ENCODE peak calls at places on chromosomes 3 and 15, in five cellular contexts. One of them, this sample, is unnamed.

GRCh38 chr15:90143176-90143655 is 40.9 kb upstream of the IDH2 start:
- DNase-seq in right atrium auricular region: no peak
- DNase-seq in stimulated activated CD4-positive, alpha-beta T cell treated with anti-CD3 and anti-CD28 coated beads, Interleukin-12 subunit alpha, Interleukin-12 subunit beta, amount 100 ng/mL, for 4 hours: peak
- DNase-seq in mammary epithelial cell: peak
- DNase-seq in stimulated activated CD8-positive, alpha-beta memory T cell treated with anti-CD3 and anti-CD28 coated beads, Interleukin-7, amount 100 ng/mL, for 1 hour: peak
- DNase-seq in this sample: peak

GRCh38 chr3:157081681-157082210 is 78.2 kb downstream of the CCNL1 start:
- DNase-seq in right atrium auricular region: peak
- DNase-seq in stimulated activated CD4-positive, alpha-beta T cell treated with anti-CD3 and anti-CD28 coated beads, Interleukin-12 subunit alpha, Interleukin-12 subunit beta, amount 100 ng/mL, for 4 hours: peak
- DNase-seq in mammary epithelial cell: peak
- DNase-seq in stimulated activated CD8-positive, alpha-beta memory T cell treated with anti-CD3 and anti-CD28 coated beads, Interleukin-7, amount 100 ng/mL, for 1 hour: peak
- DNase-seq in this sample: peak

GRCh38 chr15:63365004-63365555 is 16.6 kb downstream of the CA12 start:
- DNase-seq in right atrium auricular region: no peak
- DNase-seq in stimulated activated CD4-positive, alpha-beta T cell treated with anti-CD3 and anti-CD28 coated beads, Interleukin-12 subunit alpha, Interleukin-12 subunit beta, amount 100 ng/mL, for 4 hours: no peak
- DNase-seq in mammary epithelial cell: no peak
- DNase-seq in stimulated activated CD8-positive, alpha-beta memory T cell treated with anti-CD3 and anti-CD28 coated beads, Interleukin-7, amount 100 ng/mL, for 1 hour: no peak
- DNase-seq in this sample: no peak

GRCh38 chr3:191566469-191566868 is 105.5 kb downstream of the PYDC2 start:
- DNase-seq in right atrium auricular region: no peak
- DNase-seq in stimulated activated CD4-positive, alpha-beta T cell treated with anti-CD3 and anti-CD28 coated beads, Interleukin-12 subunit alpha, Interleukin-12 subunit beta, amount 100 ng/mL, for 4 hours: no peak
- DNase-seq in mammary epithelial cell: peak
- DNase-seq in stimulated activated CD8-positive, alpha-beta memory T cell treated with anti-CD3 and anti-CD28 coated beads, Interleukin-7, amount 100 ng/mL, for 1 hour: no peak
- DNase-seq in this sample: peak

GRCh38 chr3:40930131-40930538 is 269.2 kb upstream of the CTNNB1 start:
- DNase-seq in right atrium auricular region: no peak
- DNase-seq in stimulated activated CD4-positive, alpha-beta T cell treated with anti-CD3 and anti-CD28 coated beads, Interleukin-12 subunit alpha, Interleukin-12 subunit beta, amount 100 ng/mL, for 4 hours: no peak
- DNase-seq in mammary epithelial cell: no peak
- DNase-seq in stimulated activated CD8-positive, alpha-beta memory T cell treated with anti-CD3 and anti-CD28 coated beads, Interleukin-7, amount 100 ng/mL, for 1 hour: no peak
- DNase-seq in this sample: no peak

GRCh38 chr3:122784436-122784835 is 9.2 kb downstream of the HSPBAP1 start:
- DNase-seq in right atrium auricular region: no peak
- DNase-seq in stimulated activated CD4-positive, alpha-beta T cell treated with anti-CD3 and anti-CD28 coated beads, Interleukin-12 subunit alpha, Interleukin-12 subunit beta, amount 100 ng/mL, for 4 hours: no peak
- DNase-seq in mammary epithelial cell: peak
- DNase-seq in stimulated activated CD8-positive, alpha-beta memory T cell treated with anti-CD3 and anti-CD28 coated beads, Interleukin-7, amount 100 ng/mL, for 1 hour: no peak
- DNase-seq in this sample: peak

GRCh38 chr15:74312445-74313007 is 54.9 kb downstream of the CYP11A1 start:
- DNase-seq in right atrium auricular region: no peak
- DNase-seq in stimulated activated CD4-positive, alpha-beta T cell treated with anti-CD3 and anti-CD28 coated beads, Interleukin-12 subunit alpha, Interleukin-12 subunit beta, amount 100 ng/mL, for 4 hours: no peak
- DNase-seq in mammary epithelial cell: no peak
- DNase-seq in stimulated activated CD8-positive, alpha-beta memory T cell treated with anti-CD3 and anti-CD28 coated beads, Interleukin-7, amount 100 ng/mL, for 1 hour: no peak
- DNase-seq in this sample: no peak

GRCh38 chr3:197151562-197151961 is 121.9 kb upstream of the MELTF start:
- DNase-seq in right atrium auricular region: peak
- DNase-seq in stimulated activated CD4-positive, alpha-beta T cell treated with anti-CD3 and anti-CD28 coated beads, Interleukin-12 subunit alpha, Interleukin-12 subunit beta, amount 100 ng/mL, for 4 hours: no peak
- DNase-seq in mammary epithelial cell: peak
- DNase-seq in stimulated activated CD8-positive, alpha-beta memory T cell treated with anti-CD3 and anti-CD28 coated beads, Interleukin-7, amount 100 ng/mL, for 1 hour: no peak
- DNase-seq in this sample: peak

GRCh38 chr15:55110446-55110845 is 86.3 kb downstream of the RSL24D1 start:
- DNase-seq in right atrium auricular region: no peak
- DNase-seq in stimulated activated CD4-positive, alpha-beta T cell treated with anti-CD3 and anti-CD28 coated beads, Interleukin-12 subunit alpha, Interleukin-12 subunit beta, amount 100 ng/mL, for 4 hours: no peak
- DNase-seq in mammary epithelial cell: no peak
- DNase-seq in stimulated activated CD8-positive, alpha-beta memory T cell treated with anti-CD3 and anti-CD28 coated beads, Interleukin-7, amount 100 ng/mL, for 1 hour: no peak
- DNase-seq in this sample: no peak

GRCh38 chr3:143429628-143430514 is 310.3 kb downstream of the CHST2 start:
- DNase-seq in right atrium auricular region: no peak
- DNase-seq in stimulated activated CD4-positive, alpha-beta T cell treated with anti-CD3 and anti-CD28 coated beads, Interleukin-12 subunit alpha, Interleukin-12 subunit beta, amount 100 ng/mL, for 4 hours: no peak
- DNase-seq in mammary epithelial cell: no peak
- DNase-seq in stimulated activated CD8-positive, alpha-beta memory T cell treated with anti-CD3 and anti-CD28 coated beads, Interleukin-7, amount 100 ng/mL, for 1 hour: no peak
- DNase-seq in this sample: no peak

GRCh38 chr3:12962292-12962691 is 110.9 kb downstream of the IQSEC1 start:
- DNase-seq in right atrium auricular region: no peak
- DNase-seq in stimulated activated CD4-positive, alpha-beta T cell treated with anti-CD3 and anti-CD28 coated beads, Interleukin-12 subunit alpha, Interleukin-12 subunit beta, amount 100 ng/mL, for 4 hours: no peak
- DNase-seq in mammary epithelial cell: no peak
- DNase-seq in stimulated activated CD8-positive, alpha-beta memory T cell treated with anti-CD3 and anti-CD28 coated beads, Interleukin-7, amount 100 ng/mL, for 1 hour: no peak
- DNase-seq in this sample: no peak

GRCh38 chr3:152258448-152259302 is 10.1 kb upstream of the MBNL1 start:
- DNase-seq in right atrium auricular region: peak
- DNase-seq in stimulated activated CD4-positive, alpha-beta T cell treated with anti-CD3 and anti-CD28 coated beads, Interleukin-12 subunit alpha, Interleukin-12 subunit beta, amount 100 ng/mL, for 4 hours: no peak
- DNase-seq in mammary epithelial cell: peak
- DNase-seq in stimulated activated CD8-positive, alpha-beta memory T cell treated with anti-CD3 and anti-CD28 coated beads, Interleukin-7, amount 100 ng/mL, for 1 hour: no peak
- DNase-seq in this sample: peak

GRCh38 chr3:111577798-111578685 is 17.1 kb downstream of the ZBED2 start:
- DNase-seq in right atrium auricular region: no peak
- DNase-seq in stimulated activated CD4-positive, alpha-beta T cell treated with anti-CD3 and anti-CD28 coated beads, Interleukin-12 subunit alpha, Interleukin-12 subunit beta, amount 100 ng/mL, for 4 hours: no peak
- DNase-seq in mammary epithelial cell: peak
- DNase-seq in stimulated activated CD8-positive, alpha-beta memory T cell treated with anti-CD3 and anti-CD28 coated beads, Interleukin-7, amount 100 ng/mL, for 1 hour: no peak
- DNase-seq in this sample: peak

GRCh38 chr3:104742044-104742443 is 624.7 kb upstream of the ALCAM start:
- DNase-seq in right atrium auricular region: no peak
- DNase-seq in stimulated activated CD4-positive, alpha-beta T cell treated with anti-CD3 and anti-CD28 coated beads, Interleukin-12 subunit alpha, Interleukin-12 subunit beta, amount 100 ng/mL, for 4 hours: no peak
- DNase-seq in mammary epithelial cell: no peak
- DNase-seq in stimulated activated CD8-positive, alpha-beta memory T cell treated with anti-CD3 and anti-CD28 coated beads, Interleukin-7, amount 100 ng/mL, for 1 hour: no peak
- DNase-seq in this sample: no peak

GRCh38 chr3:7713724-7714123 is 787.9 kb upstream of the LMCD1 start:
- DNase-seq in right atrium auricular region: no peak
- DNase-seq in stimulated activated CD4-positive, alpha-beta T cell treated with anti-CD3 and anti-CD28 coated beads, Interleukin-12 subunit alpha, Interleukin-12 subunit beta, amount 100 ng/mL, for 4 hours: no peak
- DNase-seq in mammary epithelial cell: no peak
- DNase-seq in stimulated activated CD8-positive, alpha-beta memory T cell treated with anti-CD3 and anti-CD28 coated beads, Interleukin-7, amount 100 ng/mL, for 1 hour: no peak
- DNase-seq in this sample: no peak

GRCh38 chr3:66588340-66588847 is 87.6 kb upstream of the LRIG1 start:
- DNase-seq in right atrium auricular region: no peak
- DNase-seq in stimulated activated CD4-positive, alpha-beta T cell treated with anti-CD3 and anti-CD28 coated beads, Interleukin-12 subunit alpha, Interleukin-12 subunit beta, amount 100 ng/mL, for 4 hours: no peak
- DNase-seq in mammary epithelial cell: peak
- DNase-seq in stimulated activated CD8-positive, alpha-beta memory T cell treated with anti-CD3 and anti-CD28 coated beads, Interleukin-7, amount 100 ng/mL, for 1 hour: no peak
- DNase-seq in this sample: no peak

GRCh38 chr3:73143821-73144237 is 82.4 kb downstream of the EBLN2 start:
- DNase-seq in right atrium auricular region: peak
- DNase-seq in stimulated activated CD4-positive, alpha-beta T cell treated with anti-CD3 and anti-CD28 coated beads, Interleukin-12 subunit alpha, Interleukin-12 subunit beta, amount 100 ng/mL, for 4 hours: no peak
- DNase-seq in mammary epithelial cell: no peak
- DNase-seq in stimulated activated CD8-positive, alpha-beta memory T cell treated with anti-CD3 and anti-CD28 coated beads, Interleukin-7, amount 100 ng/mL, for 1 hour: no peak
- DNase-seq in this sample: peak

GRCh38 chr15:82021992-82022391 is 23.8 kb downstream of the MEX3B start:
- DNase-seq in right atrium auricular region: no peak
- DNase-seq in stimulated activated CD4-positive, alpha-beta T cell treated with anti-CD3 and anti-CD28 coated beads, Interleukin-12 subunit alpha, Interleukin-12 subunit beta, amount 100 ng/mL, for 4 hours: no peak
- DNase-seq in mammary epithelial cell: peak
- DNase-seq in stimulated activated CD8-positive, alpha-beta memory T cell treated with anti-CD3 and anti-CD28 coated beads, Interleukin-7, amount 100 ng/mL, for 1 hour: no peak
- DNase-seq in this sample: peak

GRCh38 chr3:138082992-138083386 is 32.4 kb downstream of the DZIP1L start:
- DNase-seq in right atrium auricular region: no peak
- DNase-seq in stimulated activated CD4-positive, alpha-beta T cell treated with anti-CD3 and anti-CD28 coated beads, Interleukin-12 subunit alpha, Interleukin-12 subunit beta, amount 100 ng/mL, for 4 hours: no peak
- DNase-seq in mammary epithelial cell: peak
- DNase-seq in stimulated activated CD8-positive, alpha-beta memory T cell treated with anti-CD3 and anti-CD28 coated beads, Interleukin-7, amount 100 ng/mL, for 1 hour: no peak
- DNase-seq in this sample: no peak

GRCh38 chr15:90851114-90851513 is 17.3 kb upstream of the FURIN start:
- DNase-seq in right atrium auricular region: no peak
- DNase-seq in stimulated activated CD4-positive, alpha-beta T cell treated with anti-CD3 and anti-CD28 coated beads, Interleukin-12 subunit alpha, Interleukin-12 subunit beta, amount 100 ng/mL, for 4 hours: no peak
- DNase-seq in mammary epithelial cell: no peak
- DNase-seq in stimulated activated CD8-positive, alpha-beta memory T cell treated with anti-CD3 and anti-CD28 coated beads, Interleukin-7, amount 100 ng/mL, for 1 hour: no peak
- DNase-seq in this sample: no peak

GRCh38 chr15:59247364-59247763 is 40.7 kb downstream of the LDHAL6B start:
- DNase-seq in right atrium auricular region: no peak
- DNase-seq in stimulated activated CD4-positive, alpha-beta T cell treated with anti-CD3 and anti-CD28 coated beads, Interleukin-12 subunit alpha, Interleukin-12 subunit beta, amount 100 ng/mL, for 4 hours: peak
- DNase-seq in mammary epithelial cell: peak
- DNase-seq in stimulated activated CD8-positive, alpha-beta memory T cell treated with anti-CD3 and anti-CD28 coated beads, Interleukin-7, amount 100 ng/mL, for 1 hour: peak
- DNase-seq in this sample: no peak

GRCh38 chr3:185087419-185087818 is 65.4 kb downstream of the C3orf70 start:
- DNase-seq in right atrium auricular region: no peak
- DNase-seq in stimulated activated CD4-positive, alpha-beta T cell treated with anti-CD3 and anti-CD28 coated beads, Interleukin-12 subunit alpha, Interleukin-12 subunit beta, amount 100 ng/mL, for 4 hours: no peak
- DNase-seq in mammary epithelial cell: no peak
- DNase-seq in stimulated activated CD8-positive, alpha-beta memory T cell treated with anti-CD3 and anti-CD28 coated beads, Interleukin-7, amount 100 ng/mL, for 1 hour: no peak
- DNase-seq in this sample: no peak

GRCh38 chr3:38989932-38990510 is 61.7 kb downstream of the SCN11A start:
- DNase-seq in right atrium auricular region: no peak
- DNase-seq in stimulated activated CD4-positive, alpha-beta T cell treated with anti-CD3 and anti-CD28 coated beads, Interleukin-12 subunit alpha, Interleukin-12 subunit beta, amount 100 ng/mL, for 4 hours: no peak
- DNase-seq in mammary epithelial cell: no peak
- DNase-seq in stimulated activated CD8-positive, alpha-beta memory T cell treated with anti-CD3 and anti-CD28 coated beads, Interleukin-7, amount 100 ng/mL, for 1 hour: no peak
- DNase-seq in this sample: no peak

GRCh38 chr3:187946031-187946691 is 200.9 kb upstream of the BCL6 start:
- DNase-seq in right atrium auricular region: no peak
- DNase-seq in stimulated activated CD4-positive, alpha-beta T cell treated with anti-CD3 and anti-CD28 coated beads, Interleukin-12 subunit alpha, Interleukin-12 subunit beta, amount 100 ng/mL, for 4 hours: no peak
- DNase-seq in mammary epithelial cell: no peak
- DNase-seq in stimulated activated CD8-positive, alpha-beta memory T cell treated with anti-CD3 and anti-CD28 coated beads, Interleukin-7, amount 100 ng/mL, for 1 hour: no peak
- DNase-seq in this sample: no peak

GRCh38 chr15:87816016-87816415 is 440.5 kb downstream of the NTRK3 start:
- DNase-seq in right atrium auricular region: no peak
- DNase-seq in stimulated activated CD4-positive, alpha-beta T cell treated with anti-CD3 and anti-CD28 coated beads, Interleukin-12 subunit alpha, Interleukin-12 subunit beta, amount 100 ng/mL, for 4 hours: no peak
- DNase-seq in mammary epithelial cell: no peak
- DNase-seq in stimulated activated CD8-positive, alpha-beta memory T cell treated with anti-CD3 and anti-CD28 coated beads, Interleukin-7, amount 100 ng/mL, for 1 hour: no peak
- DNase-seq in this sample: no peak

GRCh38 chr3:129398803-129399144 is 29.7 kb downstream of the EFCAB12 start:
- DNase-seq in right atrium auricular region: no peak
- DNase-seq in stimulated activated CD4-positive, alpha-beta T cell treated with anti-CD3 and anti-CD28 coated beads, Interleukin-12 subunit alpha, Interleukin-12 subunit beta, amount 100 ng/mL, for 4 hours: peak
- DNase-seq in mammary epithelial cell: peak
- DNase-seq in stimulated activated CD8-positive, alpha-beta memory T cell treated with anti-CD3 and anti-CD28 coated beads, Interleukin-7, amount 100 ng/mL, for 1 hour: no peak
- DNase-seq in this sample: no peak

GRCh38 chr3:4986611-4987373 is 7.6 kb downstream of the BHLHE40 start:
- DNase-seq in right atrium auricular region: peak
- DNase-seq in stimulated activated CD4-positive, alpha-beta T cell treated with anti-CD3 and anti-CD28 coated beads, Interleukin-12 subunit alpha, Interleukin-12 subunit beta, amount 100 ng/mL, for 4 hours: peak
- DNase-seq in mammary epithelial cell: peak
- DNase-seq in stimulated activated CD8-positive, alpha-beta memory T cell treated with anti-CD3 and anti-CD28 coated beads, Interleukin-7, amount 100 ng/mL, for 1 hour: peak
- DNase-seq in this sample: peak

GRCh38 chr15:92277776-92278175 is 115.9 kb upstream of the ST8SIA2 start:
- DNase-seq in right atrium auricular region: no peak
- DNase-seq in stimulated activated CD4-positive, alpha-beta T cell treated with anti-CD3 and anti-CD28 coated beads, Interleukin-12 subunit alpha, Interleukin-12 subunit beta, amount 100 ng/mL, for 4 hours: no peak
- DNase-seq in mammary epithelial cell: peak
- DNase-seq in stimulated activated CD8-positive, alpha-beta memory T cell treated with anti-CD3 and anti-CD28 coated beads, Interleukin-7, amount 100 ng/mL, for 1 hour: no peak
- DNase-seq in this sample: peak

GRCh38 chr3:129439381-129439816 is 349 bp downstream of the MBD4 start:
- DNase-seq in right atrium auricular region: peak
- DNase-seq in stimulated activated CD4-positive, alpha-beta T cell treated with anti-CD3 and anti-CD28 coated beads, Interleukin-12 subunit alpha, Interleukin-12 subunit beta, amount 100 ng/mL, for 4 hours: peak
- DNase-seq in mammary epithelial cell: peak
- DNase-seq in stimulated activated CD8-positive, alpha-beta memory T cell treated with anti-CD3 and anti-CD28 coated beads, Interleukin-7, amount 100 ng/mL, for 1 hour: no peak
- DNase-seq in this sample: no peak

GRCh38 chr3:58008140-58009025 is at the start of gene FLNB:
- DNase-seq in right atrium auricular region: no peak
- DNase-seq in stimulated activated CD4-positive, alpha-beta T cell treated with anti-CD3 and anti-CD28 coated beads, Interleukin-12 subunit alpha, Interleukin-12 subunit beta, amount 100 ng/mL, for 4 hours: peak
- DNase-seq in mammary epithelial cell: peak
- DNase-seq in stimulated activated CD8-positive, alpha-beta memory T cell treated with anti-CD3 and anti-CD28 coated beads, Interleukin-7, amount 100 ng/mL, for 1 hour: peak
- DNase-seq in this sample: no peak

This sample was measured in foreskin keratinocyte.